ENCODE peak calls at places on chromosomes 5 and 9, in eight cellular contexts. X, F, E, D, P, K, U and C are unnamed samples.

GRCh38 chr5:68319316-68320093 is 103.9 kb downstream of the PIK3R1 start:
- DNase-seq in X (no peak), F (no peak), E (no peak), D (no peak), P (no peak), K (no peak), U (peak; percentile 33), C (no peak)

GRCh38 chr9:136017813-136018190 is 56.6 kb upstream of the UBAC1 start:
- DNase-seq in X (no peak), F (no peak), E (no peak), D (no peak), P (no peak), K (no peak), U (no peak), C (peak; percentile 42)

GRCh38 chr5:80072103-80073073 is 37.2 kb downstream of the THBS4 start:
- DNase-seq in X (no peak), F (no peak), E (no peak), D (no peak), P (no peak), K (no peak), U (no peak), C (no peak)

GRCh38 chr5:139075066-139076050 is 122.8 kb downstream of the SIL1 start:
- DNase-seq in X (no peak), F (no peak), E (no peak), D (no peak), P (no peak), K (no peak), U (no peak), C (no peak)

GRCh38 chr5:171309276-171309525 is 153 bp downstream of the TLX3 start:
- DNase-seq in X (no peak), F (no peak), E (no peak), D (no peak), P (no peak), K (no peak), U (no peak), C (no peak)

GRCh38 chr9:92723299-92723625 is 41.4 kb downstream of the BICD2 start:
- DNase-seq in X (peak; percentile 71), F (no peak), E (no peak), D (no peak), P (no peak), K (no peak), U (no peak), C (no peak)

GRCh38 chr5:95262933-95263660 is 21.8 kb downstream of the MCTP1 start:
- DNase-seq in X (no peak), F (no peak), E (no peak), D (no peak), P (peak; percentile 16), K (no peak), U (no peak), C (no peak)

GRCh38 chr5:36276864-36277263 is 24.8 kb downstream of the RANBP3L start:
- DNase-seq in X (no peak), F (no peak), E (no peak), D (no peak), P (no peak), K (no peak), U (no peak), C (no peak)

GRCh38 chr9:12759767-12760166 is 15.1 kb upstream of the LURAP1L start:
- DNase-seq in X (no peak), F (no peak), E (no peak), D (no peak), P (no peak), K (no peak), U (peak; percentile 35), C (no peak)